ENCODE peak calls at places on chromosomes 16 and 17, in eight cellular contexts. E is adrenal gland; I is WERI-Rb-1; A is mucosa of descending colon; Q is iris pigment epithelial cell; W is kidney epithelial cell; V is HAP-1; K is activated effector memory CD4-positive, alpha-beta T cell treated with Interleukin-2 at 50 U/mL for 16 hours. X is an unnamed sample.

GRCh38 chr16:52463904-52464303 is 83.0 kb downstream of the TOX3 start:
- DNase-seq in E (no peak), I (no peak), A (no peak), Q (no peak), W (no peak), V (no peak), K (no peak), X (no peak)

GRCh38 chr16:17467923-17468540 is 2.7 kb downstream of the XYLT1 start:
- DNase-seq in E (peak; percentile 78), I (peak; percentile 74), A (peak; percentile 88), Q (peak; percentile 7), W (no peak), V (no peak), K (no peak), X (peak; percentile 29)

GRCh38 chr17:55266051-55266957 is 1.5 kb downstream of the HLF start:
- DNase-seq in E (peak; percentile 60), I (no peak), A (no peak), Q (no peak), W (no peak), V (no peak), K (no peak), X (no peak)

GRCh38 chr16:813204-813915 is 12.8 kb upstream of the GNG13 start:
- DNase-seq in E (peak; percentile 50), I (peak; percentile 75), A (peak; percentile 45), Q (peak; percentile 16), W (no peak), V (peak; percentile 28), K (peak; percentile 16), X (peak; percentile 45)

GRCh38 chr16:51374346-51374745 is 223.3 kb upstream of the SALL1 start:
- DNase-seq in E (no peak), I (no peak), A (no peak), Q (peak; percentile 88), W (peak; percentile 61), V (no peak), K (no peak), X (no peak)

GRCh38 chr16:77273815-77274214 is 74.6 kb downstream of the SYCE1L start:
- DNase-seq in E (no peak), I (no peak), A (no peak), Q (peak; percentile 44), W (peak; percentile 54), V (no peak), K (no peak), X (no peak)

GRCh38 chr16:57016301-57016700 is 26.9 kb downstream of the NLRC5 start:
- DNase-seq in E (no peak), I (no peak), A (no peak), Q (no peak), W (no peak), V (no peak), K (no peak), X (no peak)

GRCh38 chr16:69253796-69254426 is 57.2 kb upstream of the VPS4A start:
- DNase-seq in E (no peak), I (no peak), A (no peak), Q (peak; percentile 83), W (no peak), V (no peak), K (no peak), X (no peak)

GRCh38 chr16:88558457-88559442 is 11.5 kb upstream of the ZC3H18 start:
- DNase-seq in E (peak; percentile 83), I (peak; percentile 59), A (peak; percentile 93), Q (peak; percentile 65), W (no peak), V (peak; percentile 51), K (no peak), X (no peak)

X was measured in activated gamma-delta T cell treated with Interleukin-2 at 50 U/mL for 16 hours.